ENCODE peak calls at places on chromosomes 12 and 14, in five cellular contexts. U, R, P, O and F are unnamed samples.

GRCh38 chr14:103676881-103677675 is 38.2 kb downstream of the XRCC3 start:
- DNase-seq in U (no peak), R (no peak), P (no peak), O (no peak), F (no peak)

GRCh38 chr12:62653740-62654139 is 187.1 kb downstream of the MON2 start:
- DNase-seq in P (no peak), O (no peak), U (no peak), R (peak; percentile 84), F (no peak)

GRCh38 chr14:23555882-23556699 is at the start of gene THTPA:
- DNase-seq in U (peak; percentile 92), O (peak; percentile 94), R (peak; percentile 98), P (peak; percentile 88), F (peak; percentile 94)

GRCh38 chr14:74204481-74204880 is 34.8 kb upstream of the VSX2 start:
- DNase-seq in U (no peak), O (no peak), P (no peak), R (no peak), F (no peak)

GRCh38 chr14:50937325-50937724 is 7.0 kb downstream of the PYGL start:
- DNase-seq in P (no peak), R (no peak), U (no peak), O (no peak), F (no peak)

GRCh38 chr14:74616996-74617700 is 5.1 kb upstream of the LTBP2 start:
- DNase-seq in O (no peak), P (no peak), R (no peak), U (no peak), F (no peak)

GRCh38 chr12:11805043-11805442 is 155.6 kb downstream of the ETV6 start:
- DNase-seq in P (no peak), R (no peak), U (no peak), O (no peak), F (no peak)

GRCh38 chr12:50515587-50515986 is 10.8 kb downstream of the DIP2B start:
- DNase-seq in P (no peak), U (no peak), O (no peak), R (no peak), F (no peak)

GRCh38 chr14:85529803-85530574 is at the start of gene FLRT2:
- DNase-seq in U (peak; percentile 42), R (peak; percentile 33), O (no peak), P (no peak), F (no peak)

GRCh38 chr14:23578560-23579310 is at the start of gene JPH4:
- DNase-seq in O (peak; percentile 4), R (peak; percentile 69), U (no peak), P (no peak), F (no peak)

GRCh38 chr12:68491204-68491960 is 119.3 kb upstream of the RAP1B start:
- DNase-seq in P (no peak), O (no peak), U (no peak), R (no peak), F (no peak)

GRCh38 chr12:9334026-9334692 is 126.0 kb upstream of the PZP start:
- DNase-seq in U (no peak), R (no peak), P (no peak), O (no peak), F (no peak)

GRCh38 chr12:67826946-67827719 is 162.1 kb upstream of the IFNG-AS1 start:
- DNase-seq in R (no peak), O (no peak), P (no peak), U (no peak), F (no peak)

GRCh38 chr12:75877588-75878381 is 153.8 kb downstream of the PHLDA1 start:
- DNase-seq in U (no peak), O (no peak), R (no peak), P (no peak), F (no peak)

GRCh38 chr14:32657081-32657480 is 281.6 kb upstream of the NPAS3 start:
- DNase-seq in R (no peak), P (no peak), U (no peak), O (no peak), F (peak; percentile 3)

GRCh38 chr14:24432259-24433131 is 2.7 kb downstream of the KHNYN start:
- DNase-seq in U (no peak), O (no peak), R (no peak), P (no peak), F (no peak)

GRCh38 chr14:88551094-88551870 is 3.5 kb downstream of the PTPN21 start:
- DNase-seq in U (peak; percentile 81), P (peak; percentile 27), O (peak; percentile 32), R (peak; percentile 86), F (peak; percentile 49)

GRCh38 chr12:92055877-92056276 is 89.8 kb downstream of the BTG1 start:
- DNase-seq in P (peak; percentile 46), R (no peak), U (no peak), O (no peak), F (no peak)

GRCh38 chr12:26187014-26187413 is 8.4 kb upstream of the SSPN start:
- DNase-seq in O (no peak), R (no peak), P (no peak), U (no peak), F (no peak)

GRCh38 chr12:15227004-15227679 is 5.9 kb upstream of the RERG start:
- DNase-seq in P (no peak), O (peak; percentile 20), R (peak; percentile 47), U (peak; percentile 26), F (peak; percentile 30)

GRCh38 chr12:70663838-70664237 is 26.6 kb upstream of the PTPRB start:
- DNase-seq in R (no peak), U (no peak), P (no peak), O (no peak), F (no peak)

GRCh38 chr12:104049278-104050257 is at the start of gene GLT8D2:
- DNase-seq in R (peak; percentile 70), O (no peak), P (no peak), U (peak; percentile 66), F (no peak)

DNA sequence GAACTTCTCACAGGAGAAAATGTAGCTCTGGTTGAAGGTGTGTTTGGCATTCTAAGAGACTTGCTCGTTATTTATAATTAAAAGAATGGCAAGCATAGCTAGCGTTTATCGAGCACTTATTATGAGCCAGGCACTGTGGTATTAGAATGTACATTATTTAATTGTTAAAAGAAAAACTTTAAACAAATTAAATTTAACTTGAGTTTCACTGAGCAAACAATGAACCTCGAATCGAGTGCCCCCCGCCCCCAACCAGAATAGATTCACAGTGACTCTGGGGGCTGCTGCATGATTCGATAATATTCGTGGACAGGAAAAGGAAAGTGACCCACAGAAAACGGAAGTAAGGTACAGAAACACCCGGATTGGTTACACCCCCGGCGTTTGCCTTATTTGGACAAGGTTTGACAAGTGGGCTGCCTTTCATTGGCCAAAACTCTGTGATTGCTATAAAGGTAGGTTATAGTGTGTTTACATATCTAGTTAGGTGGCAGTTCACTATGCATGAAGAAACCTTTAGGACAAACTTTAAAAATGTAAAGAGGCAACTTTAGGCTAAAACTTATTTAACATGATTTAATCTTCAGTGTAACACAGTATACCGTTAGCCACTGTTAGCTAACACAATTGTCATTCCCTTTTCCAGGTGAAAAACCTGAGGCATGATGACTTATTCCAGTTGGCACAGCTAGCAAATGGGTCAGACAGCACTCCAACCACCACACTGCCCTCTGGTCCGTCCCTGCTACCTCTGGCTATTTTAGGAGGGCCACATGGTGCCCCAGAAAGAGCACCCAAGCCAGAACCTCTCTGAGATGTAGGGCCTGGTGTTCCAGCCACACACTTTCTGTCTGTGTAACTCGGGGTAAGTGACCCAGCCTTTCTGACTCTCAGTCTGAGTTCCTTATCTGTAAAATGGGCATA is 7.1 kb downstream of the SCNN1A start:
- DNase-seq in R (no peak), O (no peak), U (no peak), P (no peak), F (no peak)
- TF ChIP-seq CTCF in R (no peak), O (no peak), U (no peak), P (peak; percentile 32), F (no peak)

GRCh38 chr12:6363330-6364036 is 11.9 kb downstream of the SCNN1A start:
- DNase-seq in R (peak; percentile 66), O (peak; percentile 74), U (peak; percentile 83), P (peak; percentile 60), F (peak; percentile 80)
- TF ChIP-seq CTCF in R (no peak), O (no peak), U (no peak), P (no peak), F (no peak)

GRCh38 chr12:56266634-56267442 is at the start of gene COQ10A:
- DNase-seq in U (peak; percentile 88), O (peak; percentile 91), R (peak; percentile 92), P (peak; percentile 86), F (peak; percentile 94)

GRCh38 chr12:56274299-56274698 is 7.6 kb downstream of the COQ10A start:
- DNase-seq in U (no peak), O (no peak), P (no peak), R (no peak), F (no peak)

GRCh38 chr12:56267443-56268071 is 815 bp downstream of the COQ10A start:
- DNase-seq in R (peak; percentile 28), O (no peak), U (peak; percentile 63), P (no peak), F (no peak)

DNA sequence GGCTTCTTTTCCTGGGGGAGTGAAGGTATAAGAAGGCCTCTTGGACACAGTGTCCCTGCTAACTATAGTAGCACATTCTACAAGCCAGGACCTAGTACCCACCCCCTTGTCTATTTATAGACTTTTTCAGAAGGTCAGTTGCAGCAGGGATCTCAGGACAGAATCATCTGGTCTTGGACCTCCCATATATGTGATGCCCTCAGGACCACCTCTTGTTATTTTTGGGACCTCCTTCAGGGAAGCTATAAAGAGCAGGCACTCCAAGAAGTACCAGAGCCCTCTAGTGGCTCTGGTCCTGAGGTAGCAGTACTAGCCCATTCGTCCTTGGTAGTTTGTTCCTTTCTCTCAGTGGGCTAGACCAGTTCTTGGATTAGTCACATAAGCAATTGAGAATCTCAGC is 4.3 kb downstream of the COQ10A start:
- DNase-seq in O (no peak), P (no peak), R (no peak), U (no peak), F (no peak)
- TF ChIP-seq CTCF in O (no peak), P (no peak), R (no peak), U (no peak), F (peak; percentile 57)

GRCh38 chr12:16362550-16362949 is 15.1 kb downstream of the MGST1 start:
- DNase-seq in R (no peak), O (no peak), P (no peak), U (no peak), F (no peak)

GRCh38 chr12:16361142-16361783 is 13.8 kb downstream of the MGST1 start:
- DNase-seq in O (no peak), P (no peak), R (no peak), U (no peak), F (no peak)

GRCh38 chr12:16358896-16359295 is 11.5 kb downstream of the MGST1 start:
- DNase-seq in P (no peak), R (no peak), O (no peak), U (no peak), F (no peak)

DNA sequence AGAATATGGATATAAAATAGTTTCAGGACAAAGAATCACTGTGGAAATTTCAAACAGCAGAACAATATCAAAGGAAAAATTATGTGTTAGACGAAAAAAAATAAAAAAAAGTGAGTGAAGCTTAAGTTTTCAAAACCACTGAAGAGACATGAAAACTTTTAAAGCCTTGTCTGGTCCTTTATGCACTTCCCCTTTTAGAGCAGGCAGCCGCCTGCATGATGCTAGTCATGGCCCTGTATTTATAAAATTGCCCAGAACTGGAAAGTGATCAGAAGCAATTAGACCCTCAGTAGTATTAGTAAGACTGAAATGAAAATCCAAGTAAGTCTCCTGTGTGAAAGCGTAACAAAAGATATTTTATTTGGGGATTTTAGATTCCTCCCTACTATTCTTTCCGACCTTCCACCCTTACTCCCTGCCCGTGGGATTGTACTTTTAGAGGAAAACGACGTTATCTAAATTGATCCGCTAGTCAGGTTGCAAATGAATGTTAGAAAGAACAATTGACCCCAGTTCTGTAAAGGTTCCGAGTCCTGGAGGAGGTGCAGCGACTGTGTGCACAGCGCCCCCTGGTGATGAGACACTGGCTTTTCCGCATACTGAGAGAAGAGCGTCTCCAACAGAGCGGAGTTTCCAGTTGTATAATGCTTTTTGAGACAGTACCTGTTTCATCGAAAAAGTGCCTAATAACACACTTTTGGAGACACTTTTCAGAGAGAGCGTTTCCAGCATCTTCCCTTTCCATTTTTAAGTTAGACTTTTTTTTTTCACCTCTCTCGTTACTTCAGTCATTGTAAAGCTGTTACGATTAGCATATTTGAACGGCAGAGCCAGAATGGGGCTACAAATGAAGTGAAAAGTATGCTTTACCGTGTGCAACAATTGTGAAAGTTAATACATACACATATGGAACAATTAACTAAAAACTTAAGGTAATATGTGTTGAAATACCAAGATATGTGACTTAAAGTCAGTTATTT is 12.4 kb downstream of the MGST1 start:
- DNase-seq in O (peak; percentile 5), P (no peak), U (peak; percentile 56), R (peak; percentile 83), F (no peak)
- TF ChIP-seq CTCF in O (peak; percentile 32), P (no peak), U (peak; percentile 46), R (peak; percentile 95), F (peak; percentile 37)